ENCODE peak calls at places on chromosome 21, in six cellular contexts. One of them, this sample, is unnamed.

GRCh38 chr21:42706765-42707164 is 53.3 kb downstream of the PDE9A start:
- DNase-seq in effector memory CD4-positive, alpha-beta T cell: no peak
- DNase-seq in GM23248: no peak
- DNase-seq in mesothelial cell of epicardium: no peak
- DNase-seq in activated naive CD4-positive, alpha-beta T cell treated with anti-CD3 and anti-CD28 coated beads for 36 hours: no peak
- DNase-seq in kidney tubule cell: no peak
- DNase-seq in this sample: no peak

GRCh38 chr21:21813295-21813694 is 815.1 kb downstream of the NCAM2 start:
- DNase-seq in effector memory CD4-positive, alpha-beta T cell: no peak
- DNase-seq in GM23248: no peak
- DNase-seq in mesothelial cell of epicardium: no peak
- DNase-seq in activated naive CD4-positive, alpha-beta T cell treated with anti-CD3 and anti-CD28 coated beads for 36 hours: no peak
- DNase-seq in kidney tubule cell: no peak
- DNase-seq in this sample: no peak

GRCh38 chr21:45392206-45392971 is 12.6 kb upstream of the COL18A1 start:
- DNase-seq in effector memory CD4-positive, alpha-beta T cell: no peak
- DNase-seq in GM23248: no peak
- DNase-seq in mesothelial cell of epicardium: peak; percentile 10
- DNase-seq in activated naive CD4-positive, alpha-beta T cell treated with anti-CD3 and anti-CD28 coated beads for 36 hours: no peak
- DNase-seq in kidney tubule cell: no peak
- DNase-seq in this sample: no peak

GRCh38 chr21:46269466-46269865 is 15.9 kb downstream of the MCM3AP start:
- DNase-seq in effector memory CD4-positive, alpha-beta T cell: no peak
- DNase-seq in GM23248: no peak
- DNase-seq in mesothelial cell of epicardium: no peak
- DNase-seq in activated naive CD4-positive, alpha-beta T cell treated with anti-CD3 and anti-CD28 coated beads for 36 hours: no peak
- DNase-seq in kidney tubule cell: peak; percentile 98
- DNase-seq in this sample: no peak

GRCh38 chr21:17348357-17348756 is 164.5 kb upstream of the CXADR start:
- DNase-seq in effector memory CD4-positive, alpha-beta T cell: no peak
- DNase-seq in GM23248: no peak
- DNase-seq in mesothelial cell of epicardium: no peak
- DNase-seq in activated naive CD4-positive, alpha-beta T cell treated with anti-CD3 and anti-CD28 coated beads for 36 hours: no peak
- DNase-seq in kidney tubule cell: no peak
- DNase-seq in this sample: no peak

GRCh38 chr21:43864313-43864805 is 664 bp upstream of the AGPAT3 start:
- DNase-seq in effector memory CD4-positive, alpha-beta T cell: no peak
- DNase-seq in GM23248: peak; percentile 66
- DNase-seq in mesothelial cell of epicardium: no peak
- DNase-seq in activated naive CD4-positive, alpha-beta T cell treated with anti-CD3 and anti-CD28 coated beads for 36 hours: peak; percentile 38
- DNase-seq in kidney tubule cell: peak; percentile 66
- DNase-seq in this sample: peak; percentile 29

GRCh38 chr21:19011448-19011847 is 607.9 kb upstream of the TMPRSS15 start:
- DNase-seq in effector memory CD4-positive, alpha-beta T cell: no peak
- DNase-seq in GM23248: no peak
- DNase-seq in mesothelial cell of epicardium: no peak
- DNase-seq in activated naive CD4-positive, alpha-beta T cell treated with anti-CD3 and anti-CD28 coated beads for 36 hours: no peak
- DNase-seq in kidney tubule cell: no peak
- DNase-seq in this sample: no peak

GRCh38 chr21:43372663-43373386 is 54.1 kb downstream of the SIK1 start:
- DNase-seq in effector memory CD4-positive, alpha-beta T cell: no peak
- DNase-seq in GM23248: peak; percentile 44
- DNase-seq in mesothelial cell of epicardium: no peak
- DNase-seq in activated naive CD4-positive, alpha-beta T cell treated with anti-CD3 and anti-CD28 coated beads for 36 hours: no peak
- DNase-seq in kidney tubule cell: peak; percentile 51
- DNase-seq in this sample: no peak